ENCODE peak calls at places on chromosomes 12 and 14, in nine cellular contexts. One of them, this sample, is unnamed.

GRCh38 chr14:72104011-72104613 is 171.9 kb downstream of the RGS6 start:
- ATAC-seq in psoas muscle: no peak
- ATAC-seq in IMR-90: no peak
- ATAC-seq in A549: peak; percentile 52
- ATAC-seq in K562: peak; percentile 69
- ATAC-seq in Panc1: no peak
- ATAC-seq in activated naive CD8-positive, alpha-beta T cell treated with anti-CD3 and anti-CD28 coated beads, Interleukin-2, amount 10 ng/mL, durations not matched to agents 7 days and 5 days: no peak
- ATAC-seq in GM12878: peak; percentile 75
- ATAC-seq in upper lobe of right lung: peak; percentile 51
- ATAC-seq in this sample: peak; percentile 80

GRCh38 chr12:46148706-46149463 is 120.0 kb downstream of the SLC38A1 start:
- ATAC-seq in A549: no peak
- ATAC-seq in K562: no peak
- ATAC-seq in activated naive CD8-positive, alpha-beta T cell treated with anti-CD3 and anti-CD28 coated beads, Interleukin-2, amount 10 ng/mL, durations not matched to agents 7 days and 5 days: no peak
- ATAC-seq in upper lobe of right lung: no peak
- ATAC-seq in psoas muscle: no peak
- ATAC-seq in GM12878: no peak
- ATAC-seq in IMR-90: no peak
- ATAC-seq in Panc1: no peak
- ATAC-seq in this sample: no peak

GRCh38 chr12:60209521-60209920 is 613.7 kb downstream of the SLC16A7 start:
- ATAC-seq in IMR-90: no peak
- ATAC-seq in activated naive CD8-positive, alpha-beta T cell treated with anti-CD3 and anti-CD28 coated beads, Interleukin-2, amount 10 ng/mL, durations not matched to agents 7 days and 5 days: no peak
- ATAC-seq in upper lobe of right lung: no peak
- ATAC-seq in A549: peak; percentile 36
- ATAC-seq in K562: peak; percentile 85
- ATAC-seq in psoas muscle: no peak
- ATAC-seq in Panc1: no peak
- ATAC-seq in GM12878: no peak
- ATAC-seq in this sample: no peak

GRCh38 chr14:54173782-54174181 is 217.2 kb upstream of the BMP4 start:
- ATAC-seq in GM12878: no peak
- ATAC-seq in upper lobe of right lung: peak; percentile 31
- ATAC-seq in psoas muscle: no peak
- ATAC-seq in Panc1: no peak
- ATAC-seq in K562: no peak
- ATAC-seq in IMR-90: peak; percentile 44
- ATAC-seq in activated naive CD8-positive, alpha-beta T cell treated with anti-CD3 and anti-CD28 coated beads, Interleukin-2, amount 10 ng/mL, durations not matched to agents 7 days and 5 days: no peak
- ATAC-seq in A549: no peak
- ATAC-seq in this sample: no peak

GRCh38 chr12:96085475-96085874 is 50.1 kb upstream of the LTA4H start:
- ATAC-seq in upper lobe of right lung: no peak
- ATAC-seq in Panc1: no peak
- ATAC-seq in A549: no peak
- ATAC-seq in IMR-90: no peak
- ATAC-seq in activated naive CD8-positive, alpha-beta T cell treated with anti-CD3 and anti-CD28 coated beads, Interleukin-2, amount 10 ng/mL, durations not matched to agents 7 days and 5 days: no peak
- ATAC-seq in GM12878: no peak
- ATAC-seq in psoas muscle: no peak
- ATAC-seq in K562: no peak
- ATAC-seq in this sample: no peak

GRCh38 chr12:22163594-22163993 is 117.6 kb downstream of the CMAS start:
- ATAC-seq in psoas muscle: no peak
- ATAC-seq in A549: no peak
- ATAC-seq in IMR-90: no peak
- ATAC-seq in Panc1: no peak
- ATAC-seq in K562: no peak
- ATAC-seq in upper lobe of right lung: no peak
- ATAC-seq in activated naive CD8-positive, alpha-beta T cell treated with anti-CD3 and anti-CD28 coated beads, Interleukin-2, amount 10 ng/mL, durations not matched to agents 7 days and 5 days: peak; percentile 59
- ATAC-seq in GM12878: no peak
- ATAC-seq in this sample: no peak

GRCh38 chr12:103626498-103626897 is 39.4 kb downstream of the STAB2 start:
- ATAC-seq in GM12878: no peak
- ATAC-seq in A549: peak; percentile 97
- ATAC-seq in upper lobe of right lung: peak; percentile 56
- ATAC-seq in psoas muscle: peak; percentile 97
- ATAC-seq in activated naive CD8-positive, alpha-beta T cell treated with anti-CD3 and anti-CD28 coated beads, Interleukin-2, amount 10 ng/mL, durations not matched to agents 7 days and 5 days: no peak
- ATAC-seq in K562: peak; percentile 79
- ATAC-seq in Panc1: peak; percentile 90
- ATAC-seq in IMR-90: peak; percentile 76
- ATAC-seq in this sample: peak; percentile 89

GRCh38 chr14:85415015-85415712 is 114.8 kb upstream of the FLRT2 start:
- ATAC-seq in IMR-90: peak; percentile 91
- ATAC-seq in GM12878: no peak
- ATAC-seq in upper lobe of right lung: peak; percentile 77
- ATAC-seq in A549: peak; percentile 100
- ATAC-seq in K562: no peak
- ATAC-seq in Panc1: peak; percentile 93
- ATAC-seq in psoas muscle: peak; percentile 72
- ATAC-seq in activated naive CD8-positive, alpha-beta T cell treated with anti-CD3 and anti-CD28 coated beads, Interleukin-2, amount 10 ng/mL, durations not matched to agents 7 days and 5 days: no peak
- ATAC-seq in this sample: peak; percentile 98

GRCh38 chr12:25151476-25151875 is 43.5 kb downstream of the DNAI7 start:
- ATAC-seq in K562: no peak
- ATAC-seq in IMR-90: peak; percentile 98
- ATAC-seq in psoas muscle: no peak
- ATAC-seq in GM12878: no peak
- ATAC-seq in Panc1: peak; percentile 78
- ATAC-seq in upper lobe of right lung: peak; percentile 65
- ATAC-seq in A549: peak; percentile 99
- ATAC-seq in activated naive CD8-positive, alpha-beta T cell treated with anti-CD3 and anti-CD28 coated beads, Interleukin-2, amount 10 ng/mL, durations not matched to agents 7 days and 5 days: no peak
- ATAC-seq in this sample: peak; percentile 100

GRCh38 chr14:53331247-53331646 is 178.1 kb upstream of the DDHD1 start:
- ATAC-seq in upper lobe of right lung: no peak
- ATAC-seq in K562: no peak
- ATAC-seq in IMR-90: peak; percentile 85
- ATAC-seq in A549: no peak
- ATAC-seq in psoas muscle: no peak
- ATAC-seq in activated naive CD8-positive, alpha-beta T cell treated with anti-CD3 and anti-CD28 coated beads, Interleukin-2, amount 10 ng/mL, durations not matched to agents 7 days and 5 days: no peak
- ATAC-seq in GM12878: no peak
- ATAC-seq in Panc1: no peak
- ATAC-seq in this sample: no peak

GRCh38 chr12:116459011-116459410 is 100.2 kb upstream of the MAP1LC3B2 start:
- ATAC-seq in activated naive CD8-positive, alpha-beta T cell treated with anti-CD3 and anti-CD28 coated beads, Interleukin-2, amount 10 ng/mL, durations not matched to agents 7 days and 5 days: no peak
- ATAC-seq in IMR-90: no peak
- ATAC-seq in psoas muscle: no peak
- ATAC-seq in Panc1: no peak
- ATAC-seq in A549: no peak
- ATAC-seq in upper lobe of right lung: no peak
- ATAC-seq in GM12878: peak; percentile 49
- ATAC-seq in K562: no peak
- ATAC-seq in this sample: no peak

GRCh38 chr12:64457036-64457435 is 5.1 kb downstream of the TBK1 start:
- ATAC-seq in upper lobe of right lung: no peak
- ATAC-seq in Panc1: no peak
- ATAC-seq in IMR-90: no peak
- ATAC-seq in psoas muscle: no peak
- ATAC-seq in A549: no peak
- ATAC-seq in GM12878: peak; percentile 6
- ATAC-seq in activated naive CD8-positive, alpha-beta T cell treated with anti-CD3 and anti-CD28 coated beads, Interleukin-2, amount 10 ng/mL, durations not matched to agents 7 days and 5 days: no peak
- ATAC-seq in K562: peak; percentile 65
- ATAC-seq in this sample: no peak

GRCh38 chr12:95614384-95614982 is 63.2 kb upstream of the USP44 start:
- ATAC-seq in Panc1: no peak
- ATAC-seq in A549: no peak
- ATAC-seq in psoas muscle: no peak
- ATAC-seq in GM12878: no peak
- ATAC-seq in upper lobe of right lung: no peak
- ATAC-seq in activated naive CD8-positive, alpha-beta T cell treated with anti-CD3 and anti-CD28 coated beads, Interleukin-2, amount 10 ng/mL, durations not matched to agents 7 days and 5 days: no peak
- ATAC-seq in K562: no peak
- ATAC-seq in IMR-90: no peak
- ATAC-seq in this sample: no peak

GRCh38 chr12:10184261-10184843 is 5.5 kb downstream of the TMEM52B start:
- ATAC-seq in Panc1: no peak
- ATAC-seq in A549: peak; percentile 29
- ATAC-seq in K562: no peak
- ATAC-seq in psoas muscle: no peak
- ATAC-seq in activated naive CD8-positive, alpha-beta T cell treated with anti-CD3 and anti-CD28 coated beads, Interleukin-2, amount 10 ng/mL, durations not matched to agents 7 days and 5 days: no peak
- ATAC-seq in GM12878: no peak
- ATAC-seq in upper lobe of right lung: peak; percentile 72
- ATAC-seq in IMR-90: peak; percentile 75
- ATAC-seq in this sample: no peak

GRCh38 chr12:7155471-7156034 is 25.4 kb downstream of the CLSTN3 start:
- ATAC-seq in IMR-90: peak; percentile 14
- ATAC-seq in A549: no peak
- ATAC-seq in psoas muscle: no peak
- ATAC-seq in Panc1: no peak
- ATAC-seq in upper lobe of right lung: peak; percentile 81
- ATAC-seq in GM12878: no peak
- ATAC-seq in K562: no peak
- ATAC-seq in activated naive CD8-positive, alpha-beta T cell treated with anti-CD3 and anti-CD28 coated beads, Interleukin-2, amount 10 ng/mL, durations not matched to agents 7 days and 5 days: no peak
- ATAC-seq in this sample: peak; percentile 81

GRCh38 chr14:102872020-102872419 is 50.4 kb upstream of the AMN start:
- ATAC-seq in K562: no peak
- ATAC-seq in A549: no peak
- ATAC-seq in psoas muscle: peak; percentile 10
- ATAC-seq in upper lobe of right lung: no peak
- ATAC-seq in IMR-90: no peak
- ATAC-seq in Panc1: no peak
- ATAC-seq in activated naive CD8-positive, alpha-beta T cell treated with anti-CD3 and anti-CD28 coated beads, Interleukin-2, amount 10 ng/mL, durations not matched to agents 7 days and 5 days: no peak
- ATAC-seq in GM12878: no peak
- ATAC-seq in this sample: no peak

This sample was measured in SK-N-SH treated with all-trans-retinoic acid at 6 μM for 48 hours.